ENCODE peak calls at places on chromosomes 3 and 15, in seven cellular contexts. U is breast epithelium, P is ovary, C is heart left ventricle, J is IMR-90, F is NB4, O is uterus. E is an unnamed sample.

GRCh38 chr15:93362203-93362602 is 273.2 kb upstream of the RGMA start:
- DNase-seq in P (no peak), F (no peak), J (no peak), O (no peak), C (no peak), U (no peak), E (no peak)

GRCh38 chr3:131582438-131582837 is 79.7 kb upstream of the MRPL3 start:
- DNase-seq in U (no peak), P (no peak), O (no peak), F (peak), J (no peak), C (no peak), E (no peak)

GRCh38 chr15:78206326-78207109 is 27.8 kb downstream of the ACSBG1 start:
- DNase-seq in F (no peak), P (no peak), U (peak), C (no peak), J (peak), O (no peak), E (peak)

GRCh38 chr3:43062556-43063040 is 43.3 kb downstream of the POMGNT2 start:
- DNase-seq in U (no peak), O (no peak), J (no peak), F (no peak), P (no peak), C (no peak), E (peak)

GRCh38 chr15:67120009-67120838 is 54.8 kb downstream of the SMAD3 start:
- DNase-seq in F (peak), O (no peak), J (no peak), U (no peak), C (no peak), P (no peak), E (no peak)

GRCh38 chr3:98039322-98040024 is 4.4 kb upstream of the GABRR3 start:
- DNase-seq in F (peak), C (no peak), P (peak), U (peak), J (peak), O (peak), E (no peak)

GRCh38 chr3:103712320-103713008 is 1277.6 kb downstream of the ZPLD1 start:
- DNase-seq in C (no peak), P (no peak), O (no peak), F (no peak), J (peak), U (no peak), E (no peak)

GRCh38 chr3:181726351-181727121 is 14.8 kb downstream of the SOX2 start:
- DNase-seq in C (no peak), F (no peak), P (no peak), O (no peak), J (no peak), U (no peak), E (no peak)

GRCh38 chr3:66066963-66067617 is 28.4 kb upstream of the MAGI1 start:
- DNase-seq in O (no peak), U (no peak), C (no peak), J (no peak), F (no peak), P (no peak), E (no peak)

GRCh38 chr3:165159760-165160421 is 36.3 kb downstream of the SLITRK3 start:
- DNase-seq in O (no peak), F (no peak), C (no peak), U (no peak), J (no peak), P (no peak), E (no peak)

GRCh38 chr15:64507293-64507802 is 47.0 kb downstream of the ZNF609 start:
- DNase-seq in P (peak), C (peak), O (peak), F (peak), J (peak), U (peak), E (no peak)

GRCh38 chr15:73754461-73754860 is 1.3 kb upstream of the INSYN1 start:
- DNase-seq in F (no peak), U (no peak), O (no peak), P (no peak), J (no peak), C (no peak), E (no peak)

GRCh38 chr15:95690631-95691340 is 639.7 kb upstream of the NR2F2 start:
- DNase-seq in U (no peak), P (no peak), J (no peak), F (no peak), C (no peak), O (no peak), E (no peak)

GRCh38 chr3:134251731-134252391 is 1.2 kb upstream of the RYK start:
- DNase-seq in F (peak), U (no peak), J (no peak), O (peak), C (peak), P (peak), E (no peak)

GRCh38 chr3:147360936-147361670 is 45.2 kb downstream of the ZIC4 start:
- DNase-seq in F (no peak), J (no peak), C (no peak), P (no peak), U (no peak), O (no peak), E (no peak)

GRCh38 chr3:133575121-133575520 is 1.6 kb downstream of the CDV3 start:
- DNase-seq in U (no peak), O (no peak), P (no peak), F (peak), J (no peak), C (no peak), E (no peak)

GRCh38 chr3:150216866-150217600 is 191.1 kb upstream of the TSC22D2 start:
- DNase-seq in U (no peak), P (no peak), O (no peak), J (no peak), C (no peak), F (no peak), E (no peak)

GRCh38 chr3:117752984-117753717 is 1043.6 kb downstream of the TUSC7 start:
- DNase-seq in F (no peak), U (no peak), C (no peak), O (no peak), J (peak), P (no peak), E (no peak)

GRCh38 chr3:117304681-117305080 is 595.1 kb downstream of the TUSC7 start:
- DNase-seq in O (no peak), U (no peak), C (no peak), J (no peak), F (no peak), P (no peak), E (no peak)

GRCh38 chr3:138394156-138394555 is 40.3 kb upstream of the ESYT3 start:
- DNase-seq in C (no peak), U (no peak), P (no peak), O (no peak), F (no peak), J (no peak), E (no peak)

GRCh38 chr3:114213262-114213668 is 24.1 kb downstream of the ZNF80 start:
- DNase-seq in P (no peak), U (no peak), O (no peak), C (no peak), F (no peak), J (peak), E (no peak)

GRCh38 chr15:42796955-42797779 is 60.2 kb upstream of the CDAN1 start:
- DNase-seq in F (peak), O (no peak), J (peak), C (no peak), P (no peak), U (no peak), E (no peak)

GRCh38 chr3:129320261-129320660 is 41.6 kb downstream of the HMCES start:
- DNase-seq in C (no peak), U (no peak), J (no peak), O (no peak), P (no peak), F (no peak), E (no peak)

GRCh38 chr3:58341376-58341775 is 8.7 kb downstream of the PXK start:
- DNase-seq in J (peak), P (no peak), C (no peak), O (no peak), F (no peak), U (no peak), E (no peak)

GRCh38 chr3:50338989-50339388 is 1.6 kb downstream of the RASSF1 start:
- DNase-seq in U (no peak), P (no peak), F (peak), C (no peak), J (no peak), O (no peak), E (no peak)

GRCh38 chr15:83320404-83320803 is 35.9 kb upstream of the BNC1 start:
- DNase-seq in F (no peak), J (peak), O (no peak), U (no peak), P (no peak), C (no peak), E (no peak)

GRCh38 chr3:169836058-169836941 is 23.6 kb upstream of the LRRC34 start:
- DNase-seq in P (no peak), F (no peak), C (no peak), U (no peak), J (peak), O (no peak), E (no peak)

GRCh38 chr15:80175436-80175835 is 22.6 kb downstream of the FAH start:
- DNase-seq in U (no peak), O (no peak), C (no peak), P (no peak), J (no peak), F (no peak), E (no peak)

GRCh38 chr3:76552653-76553052 is 487.2 kb upstream of the ROBO2 start:
- DNase-seq in J (peak), F (no peak), P (no peak), U (no peak), C (no peak), O (no peak), E (no peak)

GRCh38 chr3:24440764-24441464 is 53.7 kb downstream of the THRB start:
- DNase-seq in F (no peak), C (no peak), O (no peak), P (no peak), U (no peak), J (no peak), E (no peak)

GRCh38 chr15:88454231-88454630 is 13.0 kb downstream of the MRPL46 start:
- DNase-seq in P (no peak), F (no peak), C (no peak), U (no peak), O (no peak), J (peak), E (no peak)

GRCh38 chr3:152309031-152309430 is 40.3 kb downstream of the MBNL1 start:
- DNase-seq in U (no peak), O (no peak), J (no peak), P (no peak), F (no peak), C (no peak), E (no peak)
- H3K4me3 ChIP-seq in U (no peak), O (no peak), J (no peak), P (no peak), F (no peak), C (no peak), E (no peak)

GRCh38 chr3:69236808-69237707 is 114.7 kb upstream of the LMOD3 start:
- DNase-seq in P (no peak), C (no peak), F (no peak), J (no peak), O (no peak), U (no peak), E (no peak)
- TF ChIP-seq CTCF in P (no peak), C (no peak), F (no peak), J (no peak), O (no peak), U (no peak), E (no peak)

DNA sequence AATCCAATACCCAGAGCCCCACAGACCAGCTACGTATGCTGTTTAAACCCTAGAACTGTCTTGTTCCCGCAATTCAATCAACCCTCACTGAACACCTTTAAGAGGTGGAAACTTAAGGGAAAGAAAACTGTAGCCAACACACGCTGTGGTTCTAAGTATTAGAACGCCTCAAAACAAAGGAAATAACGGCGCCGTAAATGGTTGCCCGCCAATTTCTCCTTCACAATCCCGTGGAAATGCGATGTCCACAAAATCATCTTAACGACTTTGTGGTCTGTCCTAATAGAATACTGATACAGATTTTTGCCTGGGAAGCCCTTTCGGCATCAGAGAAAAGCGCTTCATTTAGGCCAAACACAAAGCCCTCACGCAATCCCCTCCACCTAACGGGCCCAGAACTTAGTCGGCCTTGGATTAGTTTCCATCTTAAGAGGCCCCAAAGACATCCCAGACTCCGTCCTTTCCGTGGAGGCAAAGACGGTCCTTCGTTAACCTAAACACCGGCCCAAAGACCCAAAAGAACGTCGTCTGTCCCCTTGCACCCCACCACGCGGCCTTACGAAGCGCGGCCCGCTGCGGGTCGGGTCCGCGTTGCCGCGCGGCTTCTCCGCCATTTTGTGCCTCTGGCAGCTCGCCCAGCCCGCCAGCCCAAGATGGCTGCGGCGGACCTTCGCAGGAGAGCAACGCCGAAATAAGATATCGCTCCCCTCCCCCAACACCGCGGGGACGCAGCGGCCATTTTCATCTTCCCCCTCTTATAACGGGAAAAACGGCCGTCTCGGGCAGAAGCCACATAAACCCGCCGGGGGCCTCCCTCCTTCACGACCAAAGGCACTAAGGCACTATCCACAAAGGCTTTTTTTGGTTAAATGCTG is 763 bp downstream of the TRA2B start:
- DNase-seq in C (peak), F (peak), P (peak), J (peak), O (peak), U (peak), E (peak)
- TF ChIP-seq POLR2A in C (no peak), F (no peak), P (peak), J (no peak), O (peak), U (no peak), E (peak)

GRCh38 chr3:187746059-187746453 is 788 bp upstream of the BCL6 start:
- DNase-seq in F (peak), O (no peak), U (no peak), C (no peak), P (no peak), J (no peak), E (no peak)
- H3K4me3 ChIP-seq in F (peak), O (peak), U (peak), C (peak), P (peak), J (peak), E (peak)

GRCh38 chr3:125403789-125404188 is 28.7 kb upstream of the ZNF148 start:
- DNase-seq in U (no peak), P (no peak), O (no peak), F (peak), J (peak), C (no peak), E (no peak)
- TF ChIP-seq CTCF in U (no peak), P (no peak), O (no peak), F (peak), J (peak), C (no peak), E (no peak)

GRCh38 chr15:63463030-63463429 is 41.4 kb upstream of the USP3 start:
- DNase-seq in J (no peak), F (no peak), C (no peak), O (no peak), P (no peak), U (no peak), E (no peak)
- TF ChIP-seq POLR2A in J (no peak), F (no peak), C (no peak), O (no peak), P (no peak), U (no peak), E (no peak)

GRCh38 chr3:4794798-4795197 is 184.4 kb upstream of the BHLHE40 start:
- DNase-seq in F (no peak), O (no peak), U (no peak), P (no peak), J (no peak), C (no peak), E (no peak)
- H3K4me3 ChIP-seq in F (no peak), O (no peak), U (no peak), P (no peak), J (no peak), C (no peak), E (no peak)

E was measured in lower leg skin.